ENCODE peak calls at places on chromosomes 11 and 22, in five cellular contexts. R is HT1080, W is A673, Q is right atrium auricular region, V is NCI-H460. I is an unnamed sample.

GRCh38 chr11:112004389-112004788 is 20.8 kb upstream of the DLAT start:
- DNase-seq in R (no peak), W (peak), Q (no peak), V (no peak), I (no peak)

GRCh38 chr11:21174781-21175180 is 505.4 kb downstream of the NELL1 start:
- DNase-seq in R (no peak), W (no peak), Q (no peak), V (no peak), I (no peak)

GRCh38 chr11:71232364-71232763 is 20.0 kb downstream of the SHANK2 start:
- DNase-seq in R (no peak), W (no peak), Q (no peak), V (no peak), I (no peak)

GRCh38 chr22:46043339-46043738 is 66.4 kb upstream of the WNT7B start:
- DNase-seq in R (no peak), W (no peak), Q (no peak), V (no peak), I (no peak)

GRCh38 chr11:88414981-88415391 is 77.5 kb upstream of the CTSC start:
- DNase-seq in R (peak), W (no peak), Q (no peak), V (no peak), I (no peak)

GRCh38 chr11:9895016-9895415 is 231.1 kb downstream of the SWAP70 start:
- DNase-seq in R (peak), W (no peak), Q (no peak), V (no peak), I (no peak)

GRCh38 chr11:71251761-71252433 is 480 bp downstream of the SHANK2 start:
- DNase-seq in R (no peak), W (peak), Q (no peak), V (no peak), I (no peak)

GRCh38 chr11:20451568-20451967 is 64.1 kb downstream of the PRMT3 start:
- DNase-seq in R (no peak), W (no peak), Q (no peak), V (peak), I (no peak)

GRCh38 chr11:131584694-131585592 is 214.5 kb downstream of the NTM start:
- DNase-seq in R (no peak), W (peak), Q (no peak), V (no peak), I (no peak)

GRCh38 chr11:116515666-116516184 is 257.1 kb downstream of the BUD13 start:
- DNase-seq in R (no peak), W (no peak), Q (no peak), V (no peak), I (no peak)

GRCh38 chr11:1057806-1058205 is 16.9 kb upstream of the MUC2 start:
- DNase-seq in R (no peak), W (no peak), Q (no peak), V (no peak), I (no peak)

GRCh38 chr11:86978756-86979608 is 23.8 kb upstream of the FZD4 start:
- DNase-seq in R (peak), W (peak), Q (no peak), V (peak), I (no peak)

I was measured in T follicular helper cell.